ENCODE peak calls at places on chromosomes 6 and 20, in four cellular contexts. One of them, this sample, is unnamed.

GRCh38 chr6:74018825-74019224 is 322.8 kb downstream of the CD109 start:
- DNase-seq in mesenchymal stem cell: peak
- DNase-seq in pancreas: no peak
- DNase-seq in H9: no peak
- DNase-seq in this sample: no peak

GRCh38 chr6:37525460-37526357 is 26.0 kb upstream of the CCDC167 start:
- DNase-seq in pancreas: no peak
- DNase-seq in mesenchymal stem cell: peak
- DNase-seq in H9: peak
- DNase-seq in this sample: no peak

GRCh38 chr20:64065062-64065972 is 2.3 kb downstream of the TCEA2 start:
- DNase-seq in pancreas: no peak
- DNase-seq in mesenchymal stem cell: no peak
- DNase-seq in H9: no peak
- DNase-seq in this sample: no peak

GRCh38 chr6:4814212-4814611 is 38.0 kb downstream of the CDYL start:
- DNase-seq in pancreas: no peak
- DNase-seq in H9: no peak
- DNase-seq in mesenchymal stem cell: no peak
- DNase-seq in this sample: no peak

GRCh38 chr6:20589266-20589665 is 55.0 kb downstream of the CDKAL1 start:
- DNase-seq in H9: no peak
- DNase-seq in mesenchymal stem cell: no peak
- DNase-seq in pancreas: no peak
- DNase-seq in this sample: no peak

GRCh38 chr6:17638212-17638611 is 38.1 kb downstream of the FAM8A1 start:
- DNase-seq in pancreas: no peak
- DNase-seq in H9: no peak
- DNase-seq in mesenchymal stem cell: no peak
- DNase-seq in this sample: no peak

GRCh38 chr6:54026652-54027400 is 84.4 kb upstream of the MLIP start:
- DNase-seq in H9: no peak
- DNase-seq in pancreas: no peak
- DNase-seq in mesenchymal stem cell: no peak
- DNase-seq in this sample: no peak

GRCh38 chr20:44079968-44080560 is 106.9 kb downstream of the JPH2 start:
- DNase-seq in mesenchymal stem cell: peak
- DNase-seq in H9: no peak
- DNase-seq in pancreas: no peak
- DNase-seq in this sample: no peak

GRCh38 chr20:43722153-43722505 is 4.7 kb downstream of the GTSF1L start:
- DNase-seq in mesenchymal stem cell: no peak
- DNase-seq in pancreas: no peak
- DNase-seq in H9: no peak
- DNase-seq in this sample: no peak

GRCh38 chr6:1759877-1760276 is 150.2 kb downstream of the FOXC1 start:
- DNase-seq in pancreas: no peak
- DNase-seq in H9: no peak
- DNase-seq in mesenchymal stem cell: no peak
- DNase-seq in this sample: peak

GRCh38 chr6:26295691-26296555 is 69.1 kb upstream of the BTN3A2 start:
- DNase-seq in mesenchymal stem cell: peak
- DNase-seq in H9: no peak
- DNase-seq in pancreas: no peak
- DNase-seq in this sample: no peak

GRCh38 chr6:16747232-16748027 is 13.8 kb downstream of the ATXN1 start:
- DNase-seq in H9: no peak
- DNase-seq in mesenchymal stem cell: peak
- DNase-seq in pancreas: no peak
- DNase-seq in this sample: no peak

GRCh38 chr20:47359533-47360206 is 3.2 kb upstream of the ZMYND8 start:
- DNase-seq in H9: no peak
- DNase-seq in pancreas: peak
- DNase-seq in mesenchymal stem cell: no peak
- DNase-seq in this sample: no peak

GRCh38 chr6:15504040-15504491 is 158.8 kb downstream of the DTNBP1 start:
- DNase-seq in pancreas: no peak
- DNase-seq in mesenchymal stem cell: no peak
- DNase-seq in H9: no peak
- DNase-seq in this sample: peak

GRCh38 chr6:18022398-18023231 is 35.2 kb upstream of the KIF13A start:
- DNase-seq in H9: peak
- DNase-seq in pancreas: no peak
- DNase-seq in mesenchymal stem cell: no peak
- DNase-seq in this sample: no peak

GRCh38 chr6:53673138-53673801 is 7.7 kb upstream of the KLHL31 start:
- DNase-seq in H9: no peak
- DNase-seq in mesenchymal stem cell: peak
- DNase-seq in pancreas: no peak
- DNase-seq in this sample: no peak

GRCh38 chr6:148396926-148397325 is 54.3 kb downstream of the SASH1 start:
- DNase-seq in mesenchymal stem cell: no peak
- DNase-seq in pancreas: no peak
- DNase-seq in H9: no peak
- DNase-seq in this sample: no peak

GRCh38 chr20:4449977-4450715 is 271.6 kb upstream of the PRND start:
- DNase-seq in pancreas: no peak
- DNase-seq in mesenchymal stem cell: peak
- DNase-seq in H9: no peak
- DNase-seq in this sample: no peak

GRCh38 chr6:118902731-118903130 is 8.8 kb downstream of the ASF1A start:
- DNase-seq in mesenchymal stem cell: peak
- DNase-seq in H9: no peak
- DNase-seq in pancreas: no peak
- DNase-seq in this sample: no peak

GRCh38 chr6:149007846-149008245 is 261.0 kb downstream of the UST start:
- DNase-seq in H9: no peak
- DNase-seq in mesenchymal stem cell: no peak
- DNase-seq in pancreas: no peak
- DNase-seq in this sample: no peak

GRCh38 chr6:19754686-19755085 is 82.5 kb upstream of the ID4 start:
- DNase-seq in mesenchymal stem cell: no peak
- DNase-seq in pancreas: no peak
- DNase-seq in H9: no peak
- DNase-seq in this sample: no peak

GRCh38 chr20:35192071-35192872 is 20.4 kb downstream of the PROCR start:
- DNase-seq in H9: no peak
- DNase-seq in pancreas: no peak
- DNase-seq in mesenchymal stem cell: peak
- DNase-seq in this sample: no peak

GRCh38 chr6:150314230-150315188 is 54.3 kb upstream of the IYD start:
- DNase-seq in H9: no peak
- DNase-seq in mesenchymal stem cell: no peak
- DNase-seq in pancreas: no peak
- DNase-seq in this sample: no peak

GRCh38 chr6:45483501-45483900 is 105.8 kb upstream of the SUPT3H start:
- DNase-seq in mesenchymal stem cell: peak
- DNase-seq in pancreas: no peak
- DNase-seq in H9: no peak
- DNase-seq in this sample: no peak

GRCh38 chr6:33018904-33019303 is 9.5 kb upstream of the HLA-DOA start:
- DNase-seq in mesenchymal stem cell: peak
- DNase-seq in H9: no peak
- DNase-seq in pancreas: peak
- DNase-seq in this sample: peak
- H3K27ac ChIP-seq in mesenchymal stem cell: no peak
- H3K27ac ChIP-seq in H9: no peak
- H3K27ac ChIP-seq in pancreas: no peak
- H3K27ac ChIP-seq in this sample: peak

DNA sequence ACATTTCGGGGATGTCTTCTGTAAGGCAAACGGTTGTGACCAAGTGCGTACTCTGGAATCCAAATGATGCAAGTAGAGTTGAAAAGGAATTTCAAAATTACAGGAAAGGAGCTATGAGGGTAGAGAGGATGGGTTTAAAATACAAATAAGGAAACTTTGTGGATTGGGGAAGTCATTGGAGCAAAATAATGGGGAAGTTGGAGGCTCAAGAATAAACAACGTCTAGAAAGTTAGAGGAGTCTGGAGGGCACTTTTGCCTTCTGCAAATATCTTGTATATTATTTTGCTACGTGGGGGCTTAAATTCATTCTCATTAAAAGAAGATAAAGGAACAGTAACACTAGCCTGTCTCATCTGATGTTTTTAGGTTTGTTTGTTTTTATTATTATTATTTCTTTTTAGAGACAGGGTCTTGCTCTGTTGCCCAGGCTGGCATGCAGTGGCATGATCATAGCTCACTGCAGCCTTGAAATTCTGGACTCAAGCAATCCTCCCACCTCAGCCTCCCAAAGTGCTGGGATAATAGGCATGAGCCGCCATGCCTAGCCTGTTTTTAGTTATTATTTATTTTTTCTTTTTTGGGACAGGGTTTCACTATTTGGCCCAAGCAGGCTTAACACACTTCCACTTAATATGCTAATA is 55.0 kb upstream of the TNFAIP3 start:
- DNase-seq in pancreas: no peak
- DNase-seq in H9: no peak
- DNase-seq in mesenchymal stem cell: no peak
- DNase-seq in this sample: no peak
- H3K27ac ChIP-seq in pancreas: no peak
- H3K27ac ChIP-seq in H9: no peak
- H3K27ac ChIP-seq in mesenchymal stem cell: no peak
- H3K27ac ChIP-seq in this sample: no peak

DNA sequence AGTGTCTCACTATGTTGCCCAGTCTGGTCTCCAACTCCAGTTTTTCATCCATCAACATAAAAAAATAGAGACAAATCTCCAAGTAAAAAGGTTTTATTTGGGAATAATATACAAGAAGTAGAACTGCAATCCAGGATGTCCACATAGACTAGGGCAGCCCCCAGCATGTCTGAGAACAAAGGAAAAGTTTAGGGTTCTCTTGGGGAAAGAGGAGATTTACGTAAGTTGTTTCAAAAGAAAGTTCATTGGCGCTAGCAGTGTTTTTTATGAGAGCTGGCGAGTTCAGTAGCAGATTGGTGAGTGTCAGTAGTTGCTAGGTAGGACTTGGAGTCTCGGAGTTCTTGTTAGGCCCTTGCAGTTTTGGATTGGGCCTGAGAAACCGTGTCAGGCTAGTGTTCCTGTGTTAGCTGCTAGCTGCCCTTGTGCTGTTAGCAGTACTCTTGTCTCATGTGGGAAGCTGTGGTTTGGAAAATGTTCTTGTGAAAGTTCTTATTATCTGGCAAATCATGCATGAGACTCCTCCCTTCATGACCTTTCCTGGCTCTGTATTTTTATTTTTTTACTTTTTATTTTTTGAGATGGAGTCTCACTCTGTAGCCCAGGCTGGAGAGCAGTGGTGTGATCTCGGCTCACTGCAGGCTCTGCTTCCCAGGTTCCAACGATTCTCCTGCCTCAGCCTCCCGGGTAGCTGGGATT is 24.7 kb downstream of the TTLL9 start:
- DNase-seq in H9: peak
- DNase-seq in mesenchymal stem cell: peak
- DNase-seq in pancreas: peak
- DNase-seq in this sample: no peak
- H3K27ac ChIP-seq in H9: no peak
- H3K27ac ChIP-seq in mesenchymal stem cell: no peak
- H3K27ac ChIP-seq in pancreas: no peak
- H3K27ac ChIP-seq in this sample: no peak

GRCh38 chr6:139570166-139570565 is 195.7 kb upstream of the CITED2 start:
- DNase-seq in pancreas: no peak
- DNase-seq in mesenchymal stem cell: no peak
- DNase-seq in H9: no peak
- DNase-seq in this sample: no peak
- H3K27ac ChIP-seq in pancreas: no peak
- H3K27ac ChIP-seq in mesenchymal stem cell: peak
- H3K27ac ChIP-seq in H9: no peak
- H3K27ac ChIP-seq in this sample: peak

GRCh38 chr20:38149880-38150594 is 15.0 kb downstream of the TGM2 start:
- DNase-seq in H9: no peak
- DNase-seq in mesenchymal stem cell: no peak
- DNase-seq in pancreas: no peak
- DNase-seq in this sample: peak
- H3K27ac ChIP-seq in H9: no peak
- H3K27ac ChIP-seq in mesenchymal stem cell: no peak
- H3K27ac ChIP-seq in pancreas: no peak
- H3K27ac ChIP-seq in this sample: no peak

DNA sequence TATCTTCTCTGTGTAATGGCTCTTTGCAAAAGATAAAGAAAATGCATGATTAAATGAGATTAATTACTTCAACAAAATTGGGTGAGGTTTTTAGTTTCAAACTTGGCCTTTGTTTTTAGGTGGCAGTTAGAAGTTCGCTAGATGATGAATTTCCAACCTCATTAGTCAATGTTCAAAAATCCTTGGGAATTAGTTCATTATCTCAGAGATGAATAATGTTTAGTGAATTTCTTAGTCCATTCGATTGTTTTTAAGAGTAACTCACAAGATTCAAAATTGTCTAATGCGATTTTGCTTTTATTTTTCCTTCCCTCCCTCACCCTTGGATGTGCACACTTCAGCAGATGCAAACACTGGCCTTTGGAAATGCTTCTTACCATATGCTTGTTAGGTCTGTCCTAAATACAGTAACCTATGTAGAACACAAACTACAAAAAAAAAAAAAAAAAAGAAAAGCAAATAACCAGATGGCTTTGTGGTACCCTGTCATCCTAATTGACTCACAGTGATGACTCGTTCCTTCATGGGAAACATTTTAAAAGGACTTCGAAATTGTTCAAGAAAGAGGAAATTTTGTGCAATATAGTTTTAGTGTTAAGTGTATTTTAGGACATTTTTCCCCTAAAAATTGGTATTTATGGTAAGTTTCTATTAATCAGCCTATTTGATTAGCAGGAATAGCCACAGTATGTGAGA is 66.7 kb downstream of the FAM229B start:
- DNase-seq in pancreas: no peak
- DNase-seq in mesenchymal stem cell: peak
- DNase-seq in H9: no peak
- DNase-seq in this sample: no peak
- H3K27ac ChIP-seq in pancreas: no peak
- H3K27ac ChIP-seq in mesenchymal stem cell: no peak
- H3K27ac ChIP-seq in H9: no peak
- H3K27ac ChIP-seq in this sample: no peak

GRCh38 chr6:63804381-63804956 is 168.9 kb downstream of the PHF3 start:
- DNase-seq in H9: no peak
- DNase-seq in mesenchymal stem cell: peak
- DNase-seq in pancreas: no peak
- DNase-seq in this sample: no peak

GRCh38 chr6:63802606-63803206 is 167.1 kb downstream of the PHF3 start:
- DNase-seq in mesenchymal stem cell: peak
- DNase-seq in pancreas: no peak
- DNase-seq in H9: no peak
- DNase-seq in this sample: no peak

GRCh38 chr6:63805808-63806572 is 170.4 kb downstream of the PHF3 start:
- DNase-seq in mesenchymal stem cell: peak
- DNase-seq in H9: no peak
- DNase-seq in pancreas: no peak
- DNase-seq in this sample: no peak

GRCh38 chr6:63805345-63805744 is 169.7 kb downstream of the PHF3 start:
- DNase-seq in H9: no peak
- DNase-seq in pancreas: no peak
- DNase-seq in mesenchymal stem cell: no peak
- DNase-seq in this sample: no peak

DNA sequence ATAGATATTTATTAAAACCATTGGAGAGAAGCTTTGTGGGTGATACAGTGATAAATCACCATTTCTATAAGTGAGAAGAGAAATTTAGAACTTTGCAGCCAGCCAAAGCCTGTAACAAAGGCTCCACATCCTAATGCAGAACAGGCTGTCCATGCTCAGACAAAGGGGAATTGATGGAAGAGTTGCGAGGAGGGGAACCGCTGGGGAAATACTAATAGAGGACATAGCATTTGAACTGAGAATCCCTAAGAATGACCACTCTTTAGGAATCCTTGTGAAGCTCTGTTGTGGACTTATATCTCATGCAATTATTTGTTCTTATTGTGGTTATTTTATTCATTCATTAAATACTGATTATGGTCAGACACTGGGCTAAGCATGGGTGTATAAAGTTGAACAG is 167.8 kb downstream of the PHF3 start:
- DNase-seq in pancreas: no peak
- DNase-seq in H9: no peak
- DNase-seq in mesenchymal stem cell: no peak
- DNase-seq in this sample: no peak
- H3K27ac ChIP-seq in pancreas: no peak
- H3K27ac ChIP-seq in H9: no peak
- H3K27ac ChIP-seq in mesenchymal stem cell: no peak
- H3K27ac ChIP-seq in this sample: no peak